ENCODE peak calls at places on chromosomes 6 and 20, in ten cellular contexts. U is lower leg skin, W is right lobe of liver, I is A549, J is HCT116, G is heart left ventricle, H is body of pancreas, E is spleen, P is GM12891, B is adrenal gland. Y is an unnamed sample.

GRCh38 chr6:53731906-53732636 is 62.7 kb upstream of the LRRC1 start:
- DNase-seq in P (no peak), I (no peak), U (no peak), B (no peak), W (no peak), H (no peak), G (no peak), J (no peak), E (no peak), Y (no peak)

GRCh38 chr20:62898970-62899632 is 27.2 kb downstream of the DIDO1 start:
- DNase-seq in W (peak; percentile 35), E (no peak), P (no peak), U (no peak), G (no peak), J (no peak), I (no peak), B (no peak), H (no peak), Y (no peak)

GRCh38 chr6:139313784-139314545 is 22.2 kb upstream of the TXLNB start:
- DNase-seq in H (no peak), I (no peak), B (no peak), E (no peak), W (no peak), U (no peak), J (no peak), P (no peak), G (no peak), Y (no peak)

GRCh38 chr6:70779934-70780333 is 112.3 kb downstream of the SMAP1 start:
- DNase-seq in I (no peak), G (no peak), P (no peak), J (no peak), U (no peak), B (no peak), H (no peak), E (no peak), W (no peak), Y (no peak)

GRCh38 chr6:168915242-168915641 is 338.4 kb downstream of the THBS2 start:
- DNase-seq in P (no peak), J (no peak), W (no peak), I (no peak), E (no peak), G (no peak), B (no peak), U (peak; percentile 40), H (no peak), Y (no peak)

GRCh38 chr6:79232696-79233462 is 1.6 kb downstream of the HMGN3 start:
- DNase-seq in P (no peak), E (no peak), J (no peak), I (no peak), H (no peak), U (no peak), W (no peak), G (no peak), B (no peak), Y (no peak)

GRCh38 chr20:54162378-54162777 is 11.4 kb downstream of the CYP24A1 start:
- DNase-seq in G (no peak), E (no peak), I (no peak), W (no peak), B (no peak), P (no peak), J (no peak), H (no peak), U (no peak), Y (no peak)

GRCh38 chr20:25273046-25273445 is 25.2 kb downstream of the PYGB start:
- DNase-seq in U (peak; percentile 84), B (no peak), P (no peak), H (peak; percentile 1), I (no peak), W (no peak), J (no peak), G (peak; percentile 4), E (peak; percentile 59), Y (no peak)

DNA sequence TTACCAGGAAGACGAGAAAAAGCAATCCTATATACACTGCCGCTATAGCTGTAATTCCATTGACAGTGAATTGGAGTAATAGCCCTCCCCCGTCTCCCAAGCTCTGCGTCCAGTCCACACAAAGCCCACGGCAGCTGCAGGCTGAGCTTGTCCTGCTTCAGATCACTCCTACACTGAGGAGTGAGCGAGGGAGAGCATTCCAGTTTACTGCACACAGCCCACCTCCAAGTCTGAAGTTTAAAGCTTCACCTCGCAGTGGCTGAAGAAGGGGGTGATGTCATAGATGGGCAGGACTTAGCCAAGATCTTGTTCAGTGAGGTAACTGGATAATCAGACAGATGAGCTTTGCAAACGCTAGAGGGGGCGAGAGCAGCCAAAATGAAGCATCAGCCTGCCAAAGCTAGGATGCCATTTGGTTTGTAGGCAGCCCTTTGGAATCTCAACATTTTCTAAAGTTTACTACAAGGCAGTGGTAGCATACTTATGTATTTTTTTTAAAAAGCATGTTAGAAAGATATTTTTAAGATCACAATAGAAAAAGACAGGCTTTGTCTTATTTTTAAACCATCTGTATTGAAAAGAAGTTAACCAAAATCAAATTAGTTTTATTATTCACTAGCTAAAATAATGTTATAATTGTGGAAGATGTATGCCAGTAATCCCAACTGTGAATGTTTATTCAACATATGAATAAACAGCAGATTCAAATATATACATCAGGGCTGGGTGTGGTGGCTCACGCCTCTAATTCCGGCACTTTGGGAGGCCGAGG is at the start of gene FLRT3:
- DNase-seq in B (peak; percentile 82), J (peak; percentile 83), H (peak; percentile 92), P (peak; percentile 4), G (peak; percentile 33), E (no peak), W (peak; percentile 80), U (peak; percentile 86), I (peak; percentile 84), Y (peak; percentile 30)
- TF ChIP-seq POLR2A in B (peak; percentile 59), J (no peak), H (peak; percentile 91), P (no peak), G (no peak), E (no peak), W (peak; percentile 97), U (no peak), I (peak; percentile 97), Y (no peak)

GRCh38 chr6:20402181-20403079 is 751 bp downstream of the E2F3 start:
- DNase-seq in B (peak; percentile 35), U (peak; percentile 87), H (peak; percentile 34), G (peak; percentile 54), P (no peak), W (peak; percentile 64), J (peak; percentile 12), I (peak; percentile 42), E (peak; percentile 93), Y (peak; percentile 24)
- TF ChIP-seq POLR2A in B (no peak), U (no peak), H (no peak), G (no peak), P (no peak), W (no peak), J (peak; percentile 30), I (peak; percentile 1), E (no peak), Y (peak; percentile 31)

GRCh38 chr6:142915129-142915697 is 29.8 kb downstream of the HIVEP2 start:
- DNase-seq in W (no peak), B (no peak), U (no peak), H (no peak), P (no peak), G (no peak), E (no peak), J (no peak), I (no peak), Y (no peak)

GRCh38 chr6:142913036-142913510 is 31.9 kb downstream of the HIVEP2 start:
- DNase-seq in U (no peak), I (no peak), B (no peak), E (no peak), P (no peak), W (no peak), G (no peak), J (no peak), H (no peak), Y (no peak)

GRCh38 chr6:142912125-142912524 is 32.9 kb downstream of the HIVEP2 start:
- DNase-seq in J (no peak), W (no peak), P (no peak), E (no peak), U (no peak), I (no peak), B (no peak), H (no peak), G (no peak), Y (no peak)

GRCh38 chr6:142914371-142914770 is 30.6 kb downstream of the HIVEP2 start:
- DNase-seq in B (no peak), P (no peak), I (no peak), W (no peak), J (no peak), H (no peak), G (no peak), U (no peak), E (no peak), Y (no peak)

DNA sequence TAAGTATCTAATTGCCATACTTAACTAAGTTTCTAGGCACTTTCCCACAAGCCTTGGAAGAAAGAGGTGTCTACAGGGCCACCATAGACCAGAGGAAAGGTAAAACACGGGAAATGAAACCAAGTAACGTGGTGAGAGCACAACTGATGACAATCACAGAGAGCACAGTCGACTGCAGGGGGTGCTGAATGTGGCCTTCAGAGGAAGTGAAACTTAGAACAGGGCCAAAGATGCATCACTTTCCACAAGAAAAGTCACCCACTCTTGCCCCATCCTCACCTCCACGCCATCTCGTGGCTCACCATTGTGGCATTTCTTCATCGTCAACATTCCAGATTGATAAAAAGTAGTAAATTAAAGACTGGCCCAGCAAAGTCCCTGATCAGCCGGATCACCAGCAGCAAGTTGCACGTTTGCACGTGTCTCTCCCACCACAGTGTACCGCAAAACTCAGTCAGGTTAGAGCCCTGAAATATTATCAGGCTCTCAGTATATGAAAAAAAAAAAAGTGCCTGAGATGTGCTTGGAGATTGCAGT is 31.4 kb downstream of the HIVEP2 start:
- DNase-seq in E (peak; percentile 86), W (no peak), U (no peak), B (no peak), I (no peak), H (peak; percentile 43), J (no peak), G (no peak), P (peak; percentile 27), Y (no peak)
- TF ChIP-seq POLR2A in E (no peak), W (no peak), U (no peak), B (no peak), I (no peak), H (no peak), J (no peak), G (no peak), P (peak; percentile 40), Y (no peak)

GRCh38 chr6:31350551-31350950 is 6.4 kb downstream of the HLA-B start:
- DNase-seq in H (no peak), J (no peak), P (no peak), W (no peak), E (no peak), G (no peak), I (no peak), B (no peak), U (no peak), Y (no peak)

GRCh38 chr6:31350973-31351733 is 5.8 kb downstream of the HLA-B start:
- DNase-seq in G (no peak), E (no peak), W (no peak), U (no peak), B (no peak), J (no peak), I (no peak), H (no peak), P (no peak), Y (no peak)

GRCh38 chr6:31353508-31353907 is 3.5 kb downstream of the HLA-B start:
- DNase-seq in U (no peak), I (no peak), B (no peak), G (no peak), P (no peak), J (no peak), H (no peak), W (peak; percentile 37), E (no peak), Y (no peak)

GRCh38 chr6:31352497-31353368 is 4.2 kb downstream of the HLA-B start:
- DNase-seq in J (no peak), P (no peak), B (no peak), W (no peak), I (no peak), H (no peak), U (no peak), E (no peak), G (no peak), Y (no peak)

GRCh38 chr6:31351734-31352496 is 5.1 kb downstream of the HLA-B start:
- DNase-seq in P (no peak), J (no peak), U (no peak), E (no peak), G (no peak), W (no peak), H (no peak), B (no peak), I (no peak), Y (no peak)
- TF ChIP-seq POLR2A in P (peak; percentile 95), J (no peak), U (no peak), E (no peak), G (no peak), W (no peak), H (no peak), B (no peak), I (no peak), Y (no peak)